ENCODE peak calls at places on chromosomes 7 and 10, in four cellular contexts. T is mucosa of gallbladder, U is Right ventricle myocardium superior, S is putamen. K is an unnamed sample.

GRCh38 chr10:70931168-70931805 is 42.9 kb upstream of the PCBD1 start:
- DNase-seq in T (no peak), U (no peak), S (no peak), K (no peak)

GRCh38 chr7:147861058-147861716 is 729.4 kb upstream of the C7orf33 start:
- DNase-seq in T (no peak), U (no peak), S (peak), K (no peak)

GRCh38 chr10:31317652-31318381 is 1.2 kb upstream of the ZEB1 start:
- DNase-seq in T (no peak), U (peak), S (no peak), K (no peak)

GRCh38 chr10:103367379-103367781 is 396 bp upstream of the TAF5 start:
- DNase-seq in T (no peak), U (no peak), S (peak), K (no peak)

GRCh38 chr10:103549349-103549685 is 55.8 kb downstream of the NEURL1 start:
- DNase-seq in T (no peak), U (no peak), S (no peak), K (no peak)

GRCh38 chr10:99276848-99277486 is 41.3 kb upstream of the HPSE2 start:
- DNase-seq in T (no peak), U (no peak), S (no peak), K (no peak)

GRCh38 chr10:4847580-4848020 is 21.6 kb downstream of the AKR1E2 start:
- DNase-seq in T (no peak), U (no peak), S (no peak), K (peak)

GRCh38 chr7:35512716-35513115 is 182.2 kb downstream of the HERPUD2 start:
- DNase-seq in T (peak), U (no peak), S (no peak), K (no peak)

GRCh38 chr7:22884911-22885823 is 62.5 kb upstream of the TOMM7 start:
- DNase-seq in T (no peak), U (no peak), S (no peak), K (no peak)

GRCh38 chr10:76892766-76893479 is 744.7 kb downstream of the KCNMA1 start:
- DNase-seq in T (no peak), U (no peak), S (no peak), K (no peak)

GRCh38 chr7:102073931-102074880 is 212.5 kb upstream of the SH2B2 start:
- DNase-seq in T (no peak), U (no peak), S (no peak), K (peak)

GRCh38 chr7:3897430-3898385 is 596.7 kb downstream of the SDK1 start:
- DNase-seq in T (peak), U (no peak), S (no peak), K (no peak)

GRCh38 chr7:131149840-131150239 is 177.8 kb upstream of the MKLN1 start:
- DNase-seq in T (no peak), U (no peak), S (no peak), K (no peak)

GRCh38 chr10:34539533-34540315 is 275.4 kb downstream of the PARD3 start:
- DNase-seq in T (no peak), U (no peak), S (no peak), K (peak)

GRCh38 chr7:120735791-120736190 is 122.2 kb downstream of the TSPAN12 start:
- DNase-seq in T (no peak), U (no peak), S (no peak), K (no peak)

GRCh38 chr10:79434223-79434687 is 11.2 kb downstream of the ZCCHC24 start:
- DNase-seq in T (no peak), U (no peak), S (no peak), K (no peak)

GRCh38 chr10:24333736-24334135 is 124.8 kb downstream of the KIAA1217 start:
- DNase-seq in T (no peak), U (no peak), S (no peak), K (no peak)

GRCh38 chr10:129690248-129691070 is 223.4 kb downstream of the MGMT start:
- DNase-seq in T (no peak), U (no peak), S (no peak), K (no peak)

GRCh38 chr10:104197364-104197763 is 34.8 kb downstream of the CFAP43 start:
- DNase-seq in T (no peak), U (no peak), S (no peak), K (no peak)

GRCh38 chr10:6062101-6062771 is at the start of gene IL2RA:
- DNase-seq in T (no peak), U (peak), S (no peak), K (no peak)

GRCh38 chr7:6481445-6481844 is 33.7 kb upstream of the DAGLB start:
- DNase-seq in T (no peak), U (no peak), S (no peak), K (no peak)

GRCh38 chr7:31882187-31882586 is 188.0 kb downstream of the PDE1C start:
- DNase-seq in T (no peak), U (peak), S (peak), K (no peak)

GRCh38 chr10:12707461-12708185 is 293.9 kb downstream of the CCDC3 start:
- DNase-seq in T (peak), U (no peak), S (no peak), K (no peak)